ENCODE peak calls at places on chromosomes 12 and 14, in eight cellular contexts. V, G, L, Q, Y, N, U and I are unnamed samples.

GRCh38 chr12:104534857-104535248 is 78.1 kb downstream of the CHST11 start:
- DNase-seq in Y (no peak), L (no peak), U (no peak), G (no peak), Q (no peak), V (no peak), N (no peak), I (no peak)

GRCh38 chr12:51922762-51923505 is 15.6 kb downstream of the ACVRL1 start:
- DNase-seq in V (no peak), N (peak; percentile 64), L (no peak), G (no peak), Y (peak; percentile 87), U (no peak), Q (peak; percentile 15), I (peak; percentile 23)

GRCh38 chr12:106924458-106924857 is 31.2 kb upstream of the TMEM263 start:
- DNase-seq in L (no peak), U (no peak), Q (no peak), V (no peak), G (no peak), Y (no peak), N (no peak), I (no peak)

GRCh38 chr14:21978184-21978998 is 304.8 kb upstream of the OR4E1 start:
- DNase-seq in V (peak; percentile 46), G (peak; percentile 68), N (no peak), Y (peak; percentile 43), U (no peak), Q (peak; percentile 3), L (no peak), I (peak; percentile 68)

GRCh38 chr14:101072945-101073597 is 169.5 kb upstream of the RTL1 start:
- DNase-seq in U (peak; percentile 95), L (no peak), Q (peak; percentile 79), Y (peak; percentile 91), G (peak; percentile 67), V (peak; percentile 95), N (peak; percentile 77), I (peak; percentile 70)

GRCh38 chr12:67697443-67697842 is 48.9 kb downstream of the DYRK2 start:
- DNase-seq in L (no peak), G (no peak), Q (no peak), N (no peak), Y (no peak), V (no peak), U (no peak), I (no peak)

GRCh38 chr14:90699016-90699415 is 117.2 kb downstream of the TTC7B start:
- DNase-seq in Q (no peak), L (no peak), Y (no peak), V (no peak), N (no peak), G (no peak), U (no peak), I (no peak)

GRCh38 chr12:54160050-54160449 is 28.7 kb downstream of the SMUG1 start:
- DNase-seq in U (no peak), G (no peak), L (no peak), V (no peak), N (no peak), Q (no peak), Y (no peak), I (no peak)

GRCh38 chr14:104926619-104927431 is 2.1 kb downstream of the PLD4 start:
- DNase-seq in Y (no peak), N (no peak), Q (no peak), U (no peak), L (no peak), V (no peak), G (no peak), I (no peak)

GRCh38 chr12:120350576-120351350 is 18.2 kb downstream of the MSI1 start:
- DNase-seq in U (no peak), Q (no peak), V (peak; percentile 61), L (peak; percentile 12), N (no peak), Y (no peak), G (no peak), I (peak; percentile 84)

GRCh38 chr12:105220150-105220928 is 15.6 kb downstream of the APPL2 start:
- DNase-seq in G (no peak), Q (no peak), V (no peak), N (no peak), L (no peak), Y (no peak), U (no peak), I (no peak)